ENCODE peak calls at places on chromosome 1, in four cellular contexts. One of them, this sample, is unnamed.

GRCh38 chr1:160675641-160676410 is 29.0 kb upstream of the SLAMF1 start:
- DNase-seq in lower lobe of right lung: peak
- DNase-seq in cardiac muscle cell: peak
- DNase-seq in fibroblast of mammary gland: peak
- DNase-seq in this sample: peak

GRCh38 chr1:180358649-180359048 is 128.6 kb downstream of the LHX4 start:
- DNase-seq in fibroblast of mammary gland: no peak
- DNase-seq in cardiac muscle cell: peak
- DNase-seq in lower lobe of right lung: no peak
- DNase-seq in this sample: no peak

GRCh38 chr1:111032295-111032897 is 68.7 kb upstream of the LRIF1 start:
- DNase-seq in cardiac muscle cell: peak
- DNase-seq in fibroblast of mammary gland: peak
- DNase-seq in lower lobe of right lung: no peak
- DNase-seq in this sample: peak

GRCh38 chr1:32701421-32701911 is 1.1 kb downstream of the SYNC start:
- DNase-seq in fibroblast of mammary gland: no peak
- DNase-seq in cardiac muscle cell: peak
- DNase-seq in lower lobe of right lung: peak
- DNase-seq in this sample: no peak

GRCh38 chr1:2987773-2988172 is 33.5 kb upstream of the ACTRT2 start:
- DNase-seq in lower lobe of right lung: no peak
- DNase-seq in cardiac muscle cell: no peak
- DNase-seq in fibroblast of mammary gland: no peak
- DNase-seq in this sample: no peak

GRCh38 chr1:64745986-64746940 is 1.4 kb downstream of the RAVER2 start:
- DNase-seq in cardiac muscle cell: no peak
- DNase-seq in lower lobe of right lung: no peak
- DNase-seq in fibroblast of mammary gland: peak
- DNase-seq in this sample: no peak

GRCh38 chr1:34977858-34978257 is 7.3 kb downstream of the TMEM35B start:
- DNase-seq in fibroblast of mammary gland: no peak
- DNase-seq in cardiac muscle cell: no peak
- DNase-seq in lower lobe of right lung: no peak
- DNase-seq in this sample: no peak

GRCh38 chr1:24427469-24427862 is 11.9 kb downstream of the NIPAL3 start:
- DNase-seq in lower lobe of right lung: no peak
- DNase-seq in cardiac muscle cell: no peak
- DNase-seq in fibroblast of mammary gland: no peak
- DNase-seq in this sample: no peak

GRCh38 chr1:24501371-24502167 is 1.1 kb upstream of the RCAN3 start:
- DNase-seq in fibroblast of mammary gland: peak
- DNase-seq in lower lobe of right lung: peak
- DNase-seq in cardiac muscle cell: no peak
- DNase-seq in this sample: no peak